ENCODE peak calls at places on chromosome 20, in five cellular contexts. One of them, this sample, is unnamed.

GRCh38 chr20:6525447-6526303 is 241.8 kb upstream of the BMP2 start:
- DNase-seq in tibial nerve: no peak
- DNase-seq in Panc1: no peak
- DNase-seq in right atrium auricular region: no peak
- DNase-seq in right cardiac atrium: no peak
- DNase-seq in this sample: no peak

GRCh38 chr20:6007529-6008103 is 46.2 kb downstream of the LRRN4 start:
- DNase-seq in tibial nerve: no peak
- DNase-seq in Panc1: no peak
- DNase-seq in right atrium auricular region: no peak
- DNase-seq in right cardiac atrium: no peak
- DNase-seq in this sample: no peak

GRCh38 chr20:58081842-58082241 is 146.6 kb downstream of the ANKRD60 start:
- DNase-seq in tibial nerve: no peak
- DNase-seq in Panc1: no peak
- DNase-seq in right atrium auricular region: no peak
- DNase-seq in right cardiac atrium: no peak
- DNase-seq in this sample: no peak

GRCh38 chr20:51335329-51335841 is 207.1 kb downstream of the NFATC2 start:
- DNase-seq in tibial nerve: no peak
- DNase-seq in Panc1: peak; percentile 41
- DNase-seq in right atrium auricular region: no peak
- DNase-seq in right cardiac atrium: no peak
- DNase-seq in this sample: no peak

GRCh38 chr20:33554914-33555420 is 65.1 kb downstream of the CBFA2T2 start:
- DNase-seq in tibial nerve: no peak
- DNase-seq in Panc1: peak; percentile 69
- DNase-seq in right atrium auricular region: no peak
- DNase-seq in right cardiac atrium: no peak
- DNase-seq in this sample: no peak

GRCh38 chr20:15475483-15475882 is 1097.8 kb downstream of the KIF16B start:
- DNase-seq in tibial nerve: peak; percentile 10
- DNase-seq in Panc1: no peak
- DNase-seq in right atrium auricular region: no peak
- DNase-seq in right cardiac atrium: peak; percentile 87
- DNase-seq in this sample: peak; percentile 13

GRCh38 chr20:14208956-14209355 is 128.5 kb downstream of the FLRT3 start:
- DNase-seq in tibial nerve: no peak
- DNase-seq in Panc1: no peak
- DNase-seq in right atrium auricular region: no peak
- DNase-seq in right cardiac atrium: no peak
- DNase-seq in this sample: no peak

GRCh38 chr20:1254307-1254706 is 11.8 kb upstream of the SNPH start:
- DNase-seq in tibial nerve: no peak
- DNase-seq in Panc1: no peak
- DNase-seq in right atrium auricular region: no peak
- DNase-seq in right cardiac atrium: no peak
- DNase-seq in this sample: no peak

GRCh38 chr20:23060629-23061028 is 11.2 kb upstream of the THBD start:
- DNase-seq in tibial nerve: no peak
- DNase-seq in Panc1: no peak
- DNase-seq in right atrium auricular region: no peak
- DNase-seq in right cardiac atrium: no peak
- DNase-seq in this sample: no peak

GRCh38 chr20:57411406-57412283 is 20.4 kb downstream of the RBM38 start:
- DNase-seq in tibial nerve: no peak
- DNase-seq in Panc1: no peak
- DNase-seq in right atrium auricular region: no peak
- DNase-seq in right cardiac atrium: peak; percentile 45
- DNase-seq in this sample: no peak

GRCh38 chr20:13875265-13875811 is 90.5 kb downstream of the NDUFAF5 start:
- DNase-seq in tibial nerve: no peak
- DNase-seq in Panc1: no peak
- DNase-seq in right atrium auricular region: no peak
- DNase-seq in right cardiac atrium: no peak
- DNase-seq in this sample: no peak

GRCh38 chr20:22499475-22500174 is 84.7 kb downstream of the FOXA2 start:
- DNase-seq in tibial nerve: no peak
- DNase-seq in Panc1: no peak
- DNase-seq in right atrium auricular region: no peak
- DNase-seq in right cardiac atrium: no peak
- DNase-seq in this sample: no peak

GRCh38 chr20:43955244-43956191 is 40.9 kb downstream of the TOX2 start:
- DNase-seq in tibial nerve: peak; percentile 16
- DNase-seq in Panc1: peak; percentile 94
- DNase-seq in right atrium auricular region: no peak
- DNase-seq in right cardiac atrium: no peak
- DNase-seq in this sample: peak; percentile 51

DNA sequence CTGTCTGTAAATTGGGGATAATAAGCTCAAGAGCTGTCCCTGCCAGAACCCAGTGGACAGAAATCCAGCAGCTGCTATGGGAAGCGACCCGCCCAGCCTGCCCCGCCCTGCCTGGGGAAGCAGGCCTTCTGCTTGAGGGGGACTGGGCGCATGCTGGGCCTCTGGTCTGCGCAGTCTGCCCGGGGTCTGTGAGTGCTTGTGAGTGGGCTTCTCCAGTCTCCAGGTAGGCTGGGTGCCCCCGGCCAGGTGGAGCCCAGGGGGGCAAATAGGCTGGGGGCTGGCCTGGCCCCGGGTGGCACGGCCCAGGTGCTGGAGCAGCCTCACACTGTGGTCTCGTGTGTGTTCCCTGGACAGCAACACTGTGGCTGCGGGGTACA is 657 bp upstream of the RBBP8NL start:
- DNase-seq in tibial nerve: no peak
- DNase-seq in Panc1: no peak
- DNase-seq in right atrium auricular region: no peak
- DNase-seq in right cardiac atrium: no peak
- DNase-seq in this sample: no peak
- H3K27ac ChIP-seq in tibial nerve: no peak overlapping the region
- H3K27ac ChIP-seq in Panc1: no peak overlapping the region
- H3K27ac ChIP-seq in right atrium auricular region: no peak overlapping the region
- H3K27ac ChIP-seq in right cardiac atrium: no peak overlapping the region
- H3K27ac ChIP-seq in this sample: no peak overlapping the region

GRCh38 chr20:64048402-64049044 is 916 bp downstream of the SOX18 start:
- DNase-seq in tibial nerve: no peak
- DNase-seq in Panc1: no peak
- DNase-seq in right atrium auricular region: no peak
- DNase-seq in right cardiac atrium: no peak
- DNase-seq in this sample: no peak

GRCh38 chr20:64051033-64051452 is 1.6 kb upstream of the SOX18 start:
- DNase-seq in tibial nerve: no peak
- DNase-seq in Panc1: no peak
- DNase-seq in right atrium auricular region: no peak
- DNase-seq in right cardiac atrium: no peak
- DNase-seq in this sample: no peak

GRCh38 chr20:64049060-64049886 is at the start of gene SOX18:
- DNase-seq in tibial nerve: no peak
- DNase-seq in Panc1: no peak
- DNase-seq in right atrium auricular region: no peak
- DNase-seq in right cardiac atrium: peak; percentile 88
- DNase-seq in this sample: no peak

GRCh38 chr20:64050261-64051032 is 1.0 kb upstream of the SOX18 start:
- DNase-seq in tibial nerve: no peak
- DNase-seq in Panc1: no peak
- DNase-seq in right atrium auricular region: no peak
- DNase-seq in right cardiac atrium: no peak
- DNase-seq in this sample: no peak

GRCh38 chr20:64049887-64050260 is 435 bp upstream of the SOX18 start:
- DNase-seq in tibial nerve: no peak
- DNase-seq in Panc1: no peak
- DNase-seq in right atrium auricular region: no peak
- DNase-seq in right cardiac atrium: peak; percentile 76
- DNase-seq in this sample: no peak
- H3K4me3 ChIP-seq in tibial nerve: peak overlapping the region; percentile 47
- H3K4me3 ChIP-seq in Panc1: peak overlapping the region; percentile 5
- H3K4me3 ChIP-seq in right atrium auricular region: peak overlapping the region; percentile 49
- H3K4me3 ChIP-seq in right cardiac atrium: peak overlapping the region; percentile 53
- H3K4me3 ChIP-seq in this sample: no peak overlapping the region

DNA sequence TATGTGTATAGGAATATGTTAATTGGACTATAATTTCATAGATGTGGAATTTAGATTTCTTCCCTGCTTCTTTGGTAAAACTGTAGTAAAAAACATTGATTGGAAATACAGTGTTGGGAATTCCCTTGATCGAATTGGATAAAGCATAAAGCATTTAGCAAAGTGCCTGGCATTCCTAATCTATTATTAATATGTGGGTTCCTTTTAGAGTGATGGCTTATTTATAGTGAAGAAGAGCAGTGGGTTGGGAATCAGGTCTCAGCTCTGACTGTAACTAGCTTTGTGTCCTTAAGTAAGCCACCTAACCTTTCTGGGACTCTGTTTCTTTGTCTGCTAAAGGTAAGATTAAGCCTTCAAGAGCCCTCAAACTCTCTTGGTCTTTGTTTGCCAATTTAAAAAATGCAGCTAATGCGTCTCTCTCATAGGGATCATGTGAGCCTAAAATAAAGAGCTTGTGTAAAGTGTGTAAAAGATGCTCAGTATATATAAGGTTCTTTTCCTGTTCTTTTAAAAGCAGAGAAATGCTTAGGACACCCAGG is 53.3 kb downstream of the KCNS1 start:
- DNase-seq in tibial nerve: no peak
- DNase-seq in Panc1: no peak
- DNase-seq in right atrium auricular region: no peak
- DNase-seq in right cardiac atrium: no peak
- DNase-seq in this sample: no peak
- H3K4me1 ChIP-seq in tibial nerve: peaks cover 16% of the 10 kb centered on the region
- H3K4me1 ChIP-seq in Panc1: peaks cover 3% of the 10 kb centered on the region
- H3K4me1 ChIP-seq in right atrium auricular region: peaks cover 37% of the 10 kb centered on the region
- H3K4me1 ChIP-seq in right cardiac atrium: peaks cover 2% of the 10 kb centered on the region
- H3K4me1 ChIP-seq in this sample: peaks cover 4% of the 10 kb centered on the region

GRCh38 chr20:37796733-37797132 is 102.9 kb downstream of the CTNNBL1 start:
- DNase-seq in tibial nerve: no peak
- DNase-seq in Panc1: no peak
- DNase-seq in right atrium auricular region: no peak
- DNase-seq in right cardiac atrium: no peak
- DNase-seq in this sample: no peak

GRCh38 chr20:37797669-37798175 is 103.9 kb downstream of the CTNNBL1 start:
- DNase-seq in tibial nerve: no peak
- DNase-seq in Panc1: no peak
- DNase-seq in right atrium auricular region: no peak
- DNase-seq in right cardiac atrium: no peak
- DNase-seq in this sample: no peak

GRCh38 chr20:37800618-37801017 is 102.3 kb upstream of the VSTM2L start:
- DNase-seq in tibial nerve: no peak
- DNase-seq in Panc1: no peak
- DNase-seq in right atrium auricular region: no peak
- DNase-seq in right cardiac atrium: no peak
- DNase-seq in this sample: no peak

GRCh38 chr20:37796121-37796520 is 102.3 kb downstream of the CTNNBL1 start:
- DNase-seq in tibial nerve: no peak
- DNase-seq in Panc1: no peak
- DNase-seq in right atrium auricular region: no peak
- DNase-seq in right cardiac atrium: no peak
- DNase-seq in this sample: no peak

GRCh38 chr20:37798312-37798711 is 104.5 kb downstream of the CTNNBL1 start:
- DNase-seq in tibial nerve: no peak
- DNase-seq in Panc1: no peak
- DNase-seq in right atrium auricular region: no peak
- DNase-seq in right cardiac atrium: no peak
- DNase-seq in this sample: no peak
- H3K27ac ChIP-seq in tibial nerve: no peak overlapping the region
- H3K27ac ChIP-seq in Panc1: no peak overlapping the region
- H3K27ac ChIP-seq in right atrium auricular region: no peak overlapping the region
- H3K27ac ChIP-seq in right cardiac atrium: no peak overlapping the region
- H3K27ac ChIP-seq in this sample: no peak overlapping the region

DNA sequence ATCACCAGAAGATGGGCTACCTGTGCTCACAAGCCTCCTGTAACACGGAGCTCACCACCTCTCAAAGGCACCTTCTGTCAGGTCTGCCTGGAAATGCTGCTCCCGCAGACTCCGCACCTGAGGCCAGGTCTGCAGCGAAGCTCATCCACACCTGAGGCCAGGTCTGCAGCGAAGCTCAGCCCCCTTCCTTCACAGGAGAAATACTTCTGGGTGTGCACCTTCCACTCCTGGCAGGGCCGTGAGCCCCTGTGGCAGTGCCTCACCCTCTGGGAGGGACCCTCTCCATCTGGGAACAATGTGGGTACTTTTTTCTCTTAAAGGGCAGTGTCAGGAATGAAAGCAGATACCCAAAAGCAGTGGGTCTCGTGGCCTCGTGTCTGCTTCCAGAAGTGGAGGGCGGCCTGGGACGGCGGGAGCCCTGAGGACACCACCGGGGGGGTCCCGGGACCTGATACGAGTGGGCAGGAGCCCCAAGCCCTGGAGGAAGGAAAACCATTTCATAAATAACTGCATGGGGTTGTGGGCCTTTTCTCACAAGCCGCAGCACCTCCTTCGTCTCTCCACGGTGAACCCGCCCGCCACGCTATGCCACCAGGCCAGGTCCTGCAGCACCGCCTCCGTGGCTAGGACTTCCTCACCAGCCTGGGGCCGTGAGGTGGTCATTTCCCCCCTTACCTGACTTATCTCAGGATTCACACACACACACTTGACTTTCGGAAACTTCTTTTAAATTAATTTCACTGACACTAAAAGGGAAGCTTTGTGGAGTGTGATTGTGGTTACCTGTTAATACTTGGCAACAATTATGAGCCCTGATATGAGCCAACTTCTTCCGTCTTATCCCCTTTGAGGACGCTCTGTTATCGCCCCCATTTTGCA is 1.2 kb upstream of the SLCO4A1 start:
- DNase-seq in tibial nerve: no peak
- DNase-seq in Panc1: no peak
- DNase-seq in right atrium auricular region: no peak
- DNase-seq in right cardiac atrium: peak; percentile 52
- DNase-seq in this sample: no peak
- H3K4me3 ChIP-seq in tibial nerve: peak overlapping the region; percentile 61
- H3K4me3 ChIP-seq in Panc1: peak overlapping the region; percentile 65
- H3K4me3 ChIP-seq in right atrium auricular region: peak overlapping the region; percentile 59
- H3K4me3 ChIP-seq in right cardiac atrium: peak overlapping the region; percentile 49
- H3K4me3 ChIP-seq in this sample: no peak overlapping the region

GRCh38 chr20:63698739-63699465 is 2.5 kb downstream of the TNFRSF6B start:
- DNase-seq in tibial nerve: peak; percentile 19
- DNase-seq in Panc1: peak; percentile 60
- DNase-seq in right atrium auricular region: peak; percentile 78
- DNase-seq in right cardiac atrium: peak; percentile 74
- DNase-seq in this sample: peak; percentile 90
- H3K4me1 ChIP-seq in tibial nerve: peaks cover 26% of the 10 kb centered on the region
- H3K4me1 ChIP-seq in Panc1: peaks cover 64% of the 10 kb centered on the region
- H3K4me1 ChIP-seq in right atrium auricular region: peaks cover 52% of the 10 kb centered on the region
- H3K4me1 ChIP-seq in right cardiac atrium: no peaks in the 10 kb centered on the region
- H3K4me1 ChIP-seq in this sample: peaks cover 27% of the 10 kb centered on the region

GRCh38 chr20:4813076-4813838 is 91.5 kb downstream of the PRND start:
- DNase-seq in tibial nerve: no peak
- DNase-seq in Panc1: no peak
- DNase-seq in right atrium auricular region: no peak
- DNase-seq in right cardiac atrium: peak; percentile 74
- DNase-seq in this sample: no peak
- H3K27ac ChIP-seq in tibial nerve: peak overlapping the region; percentile 20
- H3K27ac ChIP-seq in Panc1: no peak overlapping the region
- H3K27ac ChIP-seq in right atrium auricular region: peak overlapping the region; percentile 58
- H3K27ac ChIP-seq in right cardiac atrium: peak overlapping the region; percentile 49
- H3K27ac ChIP-seq in this sample: peak overlapping the region; percentile 13